ENCODE peak calls at places on chromosomes 1 and 21, in six cellular contexts. One of them, this sample, is unnamed.

GRCh38 chr1:116403506-116404136 is 30.6 kb downstream of the ATP1A1 start:
- DNase-seq in lower lobe of right lung: no peak
- DNase-seq in dorsolateral prefrontal cortex: no peak
- DNase-seq in choroid plexus epithelial cell: no peak
- DNase-seq in CD8-positive, alpha-beta T cell: no peak
- DNase-seq in neural crest cell: no peak
- DNase-seq in this sample: no peak

GRCh38 chr1:34994878-34995277 is 9.7 kb upstream of the TMEM35B start:
- DNase-seq in choroid plexus epithelial cell: no peak
- DNase-seq in dorsolateral prefrontal cortex: no peak
- DNase-seq in neural crest cell: no peak
- DNase-seq in CD8-positive, alpha-beta T cell: no peak
- DNase-seq in lower lobe of right lung: no peak
- DNase-seq in this sample: no peak

GRCh38 chr1:3702990-3703728 is 49.1 kb upstream of the CCDC27 start:
- DNase-seq in neural crest cell: no peak
- DNase-seq in choroid plexus epithelial cell: peak
- DNase-seq in dorsolateral prefrontal cortex: no peak
- DNase-seq in CD8-positive, alpha-beta T cell: no peak
- DNase-seq in lower lobe of right lung: no peak
- DNase-seq in this sample: no peak

GRCh38 chr1:203116048-203116810 is 11.3 kb upstream of the ADORA1 start:
- DNase-seq in CD8-positive, alpha-beta T cell: no peak
- DNase-seq in neural crest cell: no peak
- DNase-seq in lower lobe of right lung: no peak
- DNase-seq in choroid plexus epithelial cell: no peak
- DNase-seq in dorsolateral prefrontal cortex: no peak
- DNase-seq in this sample: no peak

GRCh38 chr1:198564716-198565115 is 24.2 kb upstream of the ATP6V1G3 start:
- DNase-seq in neural crest cell: no peak
- DNase-seq in choroid plexus epithelial cell: no peak
- DNase-seq in lower lobe of right lung: no peak
- DNase-seq in CD8-positive, alpha-beta T cell: peak
- DNase-seq in dorsolateral prefrontal cortex: no peak
- DNase-seq in this sample: no peak

GRCh38 chr1:44263191-44263944 is 50.1 kb downstream of the DMAP1 start:
- DNase-seq in dorsolateral prefrontal cortex: no peak
- DNase-seq in neural crest cell: no peak
- DNase-seq in lower lobe of right lung: no peak
- DNase-seq in CD8-positive, alpha-beta T cell: no peak
- DNase-seq in choroid plexus epithelial cell: no peak
- DNase-seq in this sample: no peak

GRCh38 chr1:89611721-89612120 is 21.2 kb upstream of the LRRC8C start:
- DNase-seq in choroid plexus epithelial cell: no peak
- DNase-seq in dorsolateral prefrontal cortex: no peak
- DNase-seq in CD8-positive, alpha-beta T cell: no peak
- DNase-seq in lower lobe of right lung: no peak
- DNase-seq in neural crest cell: no peak
- DNase-seq in this sample: no peak

GRCh38 chr1:189434461-189434860 is 1043.2 kb downstream of the BRINP3 start:
- DNase-seq in lower lobe of right lung: no peak
- DNase-seq in dorsolateral prefrontal cortex: no peak
- DNase-seq in neural crest cell: no peak
- DNase-seq in CD8-positive, alpha-beta T cell: no peak
- DNase-seq in choroid plexus epithelial cell: no peak
- DNase-seq in this sample: no peak

GRCh38 chr21:42860345-42860744 is 19.0 kb downstream of the WDR4 start:
- DNase-seq in dorsolateral prefrontal cortex: no peak
- DNase-seq in lower lobe of right lung: no peak
- DNase-seq in choroid plexus epithelial cell: no peak
- DNase-seq in neural crest cell: no peak
- DNase-seq in CD8-positive, alpha-beta T cell: no peak
- DNase-seq in this sample: no peak

GRCh38 chr1:170929835-170930554 is 5.3 kb upstream of the MROH9 start:
- DNase-seq in CD8-positive, alpha-beta T cell: peak
- DNase-seq in choroid plexus epithelial cell: peak
- DNase-seq in neural crest cell: no peak
- DNase-seq in dorsolateral prefrontal cortex: no peak
- DNase-seq in lower lobe of right lung: no peak
- DNase-seq in this sample: no peak

GRCh38 chr1:170927955-170928850 is 7.1 kb upstream of the MROH9 start:
- DNase-seq in CD8-positive, alpha-beta T cell: no peak
- DNase-seq in neural crest cell: no peak
- DNase-seq in choroid plexus epithelial cell: peak
- DNase-seq in lower lobe of right lung: no peak
- DNase-seq in dorsolateral prefrontal cortex: no peak
- DNase-seq in this sample: no peak

GRCh38 chr1:170929412-170929834 is 5.9 kb upstream of the MROH9 start:
- DNase-seq in lower lobe of right lung: no peak
- DNase-seq in choroid plexus epithelial cell: peak
- DNase-seq in dorsolateral prefrontal cortex: no peak
- DNase-seq in CD8-positive, alpha-beta T cell: no peak
- DNase-seq in neural crest cell: no peak
- DNase-seq in this sample: no peak

GRCh38 chr1:170932236-170932635 is 3.1 kb upstream of the MROH9 start:
- DNase-seq in CD8-positive, alpha-beta T cell: no peak
- DNase-seq in lower lobe of right lung: no peak
- DNase-seq in neural crest cell: no peak
- DNase-seq in choroid plexus epithelial cell: no peak
- DNase-seq in dorsolateral prefrontal cortex: no peak
- DNase-seq in this sample: no peak

GRCh38 chr1:170931650-170932049 is 3.7 kb upstream of the MROH9 start:
- DNase-seq in CD8-positive, alpha-beta T cell: no peak
- DNase-seq in dorsolateral prefrontal cortex: no peak
- DNase-seq in neural crest cell: no peak
- DNase-seq in choroid plexus epithelial cell: no peak
- DNase-seq in lower lobe of right lung: no peak
- DNase-seq in this sample: no peak
- TF ChIP-seq CTCF in CD8-positive, alpha-beta T cell: no peak
- TF ChIP-seq CTCF in dorsolateral prefrontal cortex: no peak
- TF ChIP-seq CTCF in neural crest cell: peak
- TF ChIP-seq CTCF in choroid plexus epithelial cell: no peak
- TF ChIP-seq CTCF in lower lobe of right lung: no peak
- TF ChIP-seq CTCF in this sample: no peak

DNA sequence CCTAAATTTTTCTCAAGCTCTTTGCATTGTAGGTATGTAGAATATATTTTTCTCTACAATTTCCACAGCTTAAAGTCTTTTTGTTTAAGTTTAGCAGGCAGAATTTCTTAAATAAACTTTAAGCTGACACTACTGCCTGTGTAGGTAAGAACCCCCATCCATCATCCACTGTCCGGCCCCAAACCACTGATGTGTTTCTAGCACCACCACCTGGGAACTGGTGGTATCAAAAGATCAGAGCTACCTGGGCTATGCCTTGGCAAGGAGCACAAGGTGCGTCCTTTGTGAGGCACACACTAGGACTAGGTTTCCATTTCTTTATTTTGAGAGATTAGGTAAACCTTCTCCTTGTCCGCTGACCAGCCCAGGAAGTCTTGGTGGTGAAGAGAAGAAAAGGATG is 10.5 kb upstream of the LELP1 start:
- DNase-seq in dorsolateral prefrontal cortex: no peak
- DNase-seq in choroid plexus epithelial cell: no peak
- DNase-seq in lower lobe of right lung: no peak
- DNase-seq in CD8-positive, alpha-beta T cell: no peak
- DNase-seq in neural crest cell: no peak
- DNase-seq in this sample: no peak
- TF ChIP-seq CTCF in dorsolateral prefrontal cortex: no peak
- TF ChIP-seq CTCF in choroid plexus epithelial cell: no peak
- TF ChIP-seq CTCF in lower lobe of right lung: no peak
- TF ChIP-seq CTCF in CD8-positive, alpha-beta T cell: no peak
- TF ChIP-seq CTCF in neural crest cell: peak
- TF ChIP-seq CTCF in this sample: peak

DNA sequence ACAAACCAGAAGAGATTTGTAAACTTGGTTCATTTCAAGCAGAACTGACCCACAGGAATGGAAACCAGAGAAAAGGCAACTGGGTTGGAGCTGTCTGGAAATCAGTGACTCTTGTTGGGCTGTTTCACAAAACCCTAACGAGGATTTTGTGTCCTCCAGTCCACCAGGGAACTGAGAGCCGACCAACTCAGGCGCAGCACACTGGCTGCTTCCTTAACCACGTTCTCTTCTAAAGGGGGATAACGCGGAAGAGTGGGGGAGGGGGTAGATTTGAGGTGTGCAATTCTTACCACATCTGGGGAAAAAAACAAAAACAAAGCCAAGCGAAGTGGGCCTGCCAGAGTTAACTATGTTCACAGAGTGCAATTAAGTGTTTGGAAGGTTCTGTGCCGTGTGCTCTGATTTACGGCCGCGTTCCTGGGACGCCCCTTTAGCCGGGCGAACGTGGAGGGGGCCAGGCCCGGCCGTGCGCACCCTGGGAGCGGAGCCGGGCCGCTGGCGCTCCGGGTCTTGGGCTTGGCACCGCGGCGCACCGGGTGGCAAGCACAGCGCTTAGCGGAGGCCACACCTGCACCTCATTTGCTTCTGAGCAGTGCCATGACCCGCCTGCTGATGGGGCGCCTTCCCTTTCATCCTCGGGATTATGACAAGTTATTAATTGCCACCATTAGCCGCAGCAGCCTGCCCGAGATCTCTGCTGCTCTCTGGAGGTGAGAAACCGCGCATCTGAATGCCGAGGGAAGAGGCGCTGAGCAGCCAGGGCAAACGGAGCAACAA is 248.6 kb upstream of the FOXD3 start:
- DNase-seq in neural crest cell: no peak
- DNase-seq in lower lobe of right lung: no peak
- DNase-seq in dorsolateral prefrontal cortex: peak
- DNase-seq in choroid plexus epithelial cell: peak
- DNase-seq in CD8-positive, alpha-beta T cell: no peak
- DNase-seq in this sample: no peak
- TF ChIP-seq CTCF in neural crest cell: no peak
- TF ChIP-seq CTCF in lower lobe of right lung: no peak
- TF ChIP-seq CTCF in dorsolateral prefrontal cortex: peak
- TF ChIP-seq CTCF in choroid plexus epithelial cell: peak
- TF ChIP-seq CTCF in CD8-positive, alpha-beta T cell: no peak
- TF ChIP-seq CTCF in this sample: no peak

GRCh38 chr1:147670319-147671003 is at the start of gene ACP6:
- DNase-seq in lower lobe of right lung: peak
- DNase-seq in choroid plexus epithelial cell: peak
- DNase-seq in CD8-positive, alpha-beta T cell: peak
- DNase-seq in neural crest cell: peak
- DNase-seq in dorsolateral prefrontal cortex: peak
- DNase-seq in this sample: peak

GRCh38 chr1:147673816-147674215 is 3.5 kb upstream of the ACP6 start:
- DNase-seq in dorsolateral prefrontal cortex: no peak
- DNase-seq in lower lobe of right lung: no peak
- DNase-seq in CD8-positive, alpha-beta T cell: no peak
- DNase-seq in neural crest cell: no peak
- DNase-seq in choroid plexus epithelial cell: no peak
- DNase-seq in this sample: no peak

GRCh38 chr1:147665521-147665920 is 4.8 kb downstream of the ACP6 start:
- DNase-seq in dorsolateral prefrontal cortex: no peak
- DNase-seq in CD8-positive, alpha-beta T cell: no peak
- DNase-seq in lower lobe of right lung: no peak
- DNase-seq in choroid plexus epithelial cell: peak
- DNase-seq in neural crest cell: no peak
- DNase-seq in this sample: no peak

GRCh38 chr1:147673401-147673800 is 3.1 kb upstream of the ACP6 start:
- DNase-seq in neural crest cell: no peak
- DNase-seq in CD8-positive, alpha-beta T cell: no peak
- DNase-seq in lower lobe of right lung: no peak
- DNase-seq in dorsolateral prefrontal cortex: no peak
- DNase-seq in choroid plexus epithelial cell: peak
- DNase-seq in this sample: no peak

DNA sequence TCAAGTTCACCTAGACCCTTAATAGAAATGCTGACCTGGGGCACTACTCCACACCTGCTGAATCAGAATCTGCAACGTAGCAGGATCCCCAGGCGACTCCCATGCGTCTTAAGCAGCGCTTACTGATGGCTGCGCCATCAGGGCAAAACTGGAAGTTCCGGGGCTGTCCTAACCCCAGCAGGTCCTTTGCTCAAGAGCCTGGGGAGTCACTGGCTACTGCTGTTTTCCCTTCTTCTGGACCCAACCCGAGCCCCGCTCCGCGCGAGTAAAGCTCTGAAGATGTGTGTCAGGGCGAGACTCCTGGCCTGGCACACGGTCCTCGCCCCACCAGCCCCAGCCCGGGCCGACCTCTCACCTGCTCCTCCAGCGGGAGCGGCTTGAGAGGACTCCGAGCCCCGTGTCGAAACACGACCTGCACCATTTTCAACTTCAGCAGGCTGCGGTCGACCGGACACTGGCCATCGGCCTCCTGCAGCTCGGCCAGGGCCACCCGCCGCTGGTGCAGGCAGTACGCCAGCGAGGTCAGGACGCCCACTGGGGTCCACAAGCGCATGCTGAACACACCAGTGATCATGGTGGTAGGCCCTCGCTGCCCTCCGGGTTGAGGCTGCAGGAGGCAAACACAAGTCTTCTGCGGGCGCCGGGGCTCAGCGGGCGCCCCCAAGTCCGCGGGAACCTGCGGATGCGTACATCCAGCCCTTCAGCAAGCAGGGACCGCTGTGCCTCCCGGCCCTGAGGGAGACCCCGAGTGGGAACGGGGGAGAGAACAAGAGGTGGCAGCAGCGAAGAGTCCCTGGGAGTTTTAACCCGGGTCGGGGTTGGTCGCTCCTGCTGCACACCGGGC is 627 bp downstream of the ACP6 start:
- DNase-seq in CD8-positive, alpha-beta T cell: peak
- DNase-seq in lower lobe of right lung: peak
- DNase-seq in neural crest cell: peak
- DNase-seq in choroid plexus epithelial cell: peak
- DNase-seq in dorsolateral prefrontal cortex: peak
- DNase-seq in this sample: peak
- TF ChIP-seq CTCF in CD8-positive, alpha-beta T cell: no peak
- TF ChIP-seq CTCF in lower lobe of right lung: no peak
- TF ChIP-seq CTCF in neural crest cell: peak
- TF ChIP-seq CTCF in choroid plexus epithelial cell: no peak
- TF ChIP-seq CTCF in dorsolateral prefrontal cortex: no peak
- TF ChIP-seq CTCF in this sample: peak

GRCh38 chr1:22731924-22732522 is 21.4 kb downstream of the EPHB2 start:
- DNase-seq in neural crest cell: no peak
- DNase-seq in CD8-positive, alpha-beta T cell: no peak
- DNase-seq in choroid plexus epithelial cell: peak
- DNase-seq in lower lobe of right lung: no peak
- DNase-seq in dorsolateral prefrontal cortex: no peak
- DNase-seq in this sample: no peak
- TF ChIP-seq CTCF in neural crest cell: peak
- TF ChIP-seq CTCF in CD8-positive, alpha-beta T cell: no peak
- TF ChIP-seq CTCF in choroid plexus epithelial cell: peak
- TF ChIP-seq CTCF in lower lobe of right lung: no peak
- TF ChIP-seq CTCF in dorsolateral prefrontal cortex: no peak
- TF ChIP-seq CTCF in this sample: peak

DNA sequence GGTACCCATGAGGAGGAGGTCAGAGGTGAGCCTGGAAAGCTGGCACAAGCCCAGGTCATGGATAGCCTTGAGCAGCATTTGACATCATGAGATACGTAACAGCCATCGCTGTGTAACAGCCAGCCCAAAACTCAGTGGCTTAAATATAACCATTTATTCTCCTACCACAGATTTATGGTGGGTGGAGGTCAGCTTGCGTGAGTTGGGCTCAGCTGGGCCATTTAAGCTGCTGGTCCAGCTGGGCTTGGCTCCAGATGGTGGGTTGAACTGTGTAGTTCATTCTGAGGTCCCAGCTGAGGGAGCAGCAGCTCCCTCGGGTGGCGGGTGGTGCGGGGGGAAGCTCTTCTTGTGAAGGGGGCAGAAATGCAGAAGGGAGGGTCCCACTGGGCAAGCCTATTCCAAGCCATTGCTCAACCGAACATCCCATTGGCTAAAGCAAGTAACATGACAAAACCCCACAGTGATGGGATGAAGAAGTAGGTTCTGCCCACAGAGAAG is 75.9 kb downstream of the IGSF21 start:
- DNase-seq in lower lobe of right lung: no peak
- DNase-seq in dorsolateral prefrontal cortex: no peak
- DNase-seq in neural crest cell: no peak
- DNase-seq in CD8-positive, alpha-beta T cell: no peak
- DNase-seq in choroid plexus epithelial cell: no peak
- DNase-seq in this sample: no peak
- TF ChIP-seq CTCF in lower lobe of right lung: no peak
- TF ChIP-seq CTCF in dorsolateral prefrontal cortex: no peak
- TF ChIP-seq CTCF in neural crest cell: no peak
- TF ChIP-seq CTCF in CD8-positive, alpha-beta T cell: no peak
- TF ChIP-seq CTCF in choroid plexus epithelial cell: no peak
- TF ChIP-seq CTCF in this sample: no peak

This sample was measured in chondrocyte.